ENCODE peak calls at places on chromosomes 6 and 20, in ten cellular contexts. V, M, S, Q, P, L, T, K, R and A are unnamed samples.

GRCh38 chr6:18492957-18493356 is 105.8 kb downstream of the RNF144B start:
- DNase-seq in V (no peak), M (no peak), T (no peak), P (no peak), S (no peak), L (no peak), K (no peak), Q (no peak), R (no peak), A (no peak)

GRCh38 chr6:89793586-89793985 is 26.0 kb downstream of the MDN1 start:
- DNase-seq in R (no peak), P (no peak), M (peak), T (no peak), V (no peak), Q (no peak), K (no peak), L (no peak), S (peak), A (no peak)

GRCh38 chr20:32481311-32482103 is 103.6 kb downstream of the NOL4L start:
- DNase-seq in K (no peak), Q (no peak), V (no peak), S (no peak), R (no peak), T (no peak), P (no peak), M (no peak), L (no peak), A (no peak)

GRCh38 chr20:35235881-35236280 is 9.4 kb downstream of the MMP24 start:
- DNase-seq in P (no peak), M (no peak), Q (no peak), V (no peak), R (no peak), K (no peak), T (no peak), S (no peak), L (no peak), A (no peak)

GRCh38 chr6:56087421-56087820 is 160.0 kb downstream of the COL21A1 start:
- DNase-seq in S (no peak), K (no peak), L (no peak), M (no peak), Q (no peak), R (no peak), T (no peak), P (no peak), V (peak), A (no peak)

GRCh38 chr6:163827157-163827556 is 412.6 kb downstream of the QKI start:
- DNase-seq in S (no peak), R (no peak), P (no peak), M (no peak), L (no peak), V (no peak), K (no peak), Q (no peak), T (no peak), A (no peak)

GRCh38 chr6:130359736-130360135 is 6.1 kb upstream of the TMEM200A start:
- DNase-seq in K (no peak), M (no peak), Q (peak), P (no peak), T (peak), S (no peak), V (no peak), R (no peak), L (no peak), A (no peak)

GRCh38 chr6:26194774-26195375 is 107.6 kb downstream of the HFE start:
- DNase-seq in M (no peak), T (no peak), L (no peak), Q (no peak), S (no peak), P (no peak), K (no peak), R (no peak), V (no peak), A (no peak)

GRCh38 chr6:143271024-143271423 is 179.5 kb downstream of the ADAT2 start:
- DNase-seq in R (no peak), T (peak), V (peak), L (no peak), K (peak), Q (peak), M (no peak), S (no peak), P (no peak), A (no peak)

GRCh38 chr6:145044606-145045275 is 690.6 kb downstream of the EPM2A start:
- DNase-seq in K (no peak), M (no peak), S (no peak), P (no peak), R (no peak), Q (no peak), V (peak), T (peak), L (peak), A (peak)

GRCh38 chr6:45478235-45478634 is 100.5 kb upstream of the SUPT3H start:
- DNase-seq in S (no peak), R (no peak), Q (peak), K (no peak), M (no peak), V (peak), T (peak), P (no peak), L (no peak), A (no peak)

GRCh38 chr6:121881974-121882667 is 446.7 kb downstream of the GJA1 start:
- DNase-seq in T (peak), L (peak), P (no peak), M (no peak), V (peak), R (no peak), Q (no peak), K (no peak), S (no peak), A (no peak)

GRCh38 chr6:144064402-144064830 is 31.0 kb downstream of the SF3B5 start:
- DNase-seq in S (peak), V (no peak), P (peak), R (peak), T (no peak), L (no peak), Q (no peak), K (no peak), M (peak), A (peak)

GRCh38 chr6:158941246-158941645 is 58.8 kb downstream of the RSPH3 start:
- DNase-seq in R (no peak), T (no peak), P (no peak), K (no peak), M (no peak), S (no peak), Q (no peak), V (no peak), L (no peak), A (no peak)

GRCh38 chr20:25249198-25249931 is 1.5 kb downstream of the PYGB start:
- DNase-seq in Q (peak), M (no peak), L (no peak), S (no peak), P (no peak), K (no peak), T (no peak), V (peak), R (no peak), A (no peak)

GRCh38 chr6:7633361-7633760 is 43.4 kb downstream of the SNRNP48 start:
- DNase-seq in S (no peak), M (no peak), V (peak), R (no peak), Q (no peak), K (no peak), P (no peak), L (no peak), T (no peak), A (no peak)

GRCh38 chr6:167537816-167538215 is 212.9 kb downstream of the TTLL2 start:
- DNase-seq in T (no peak), M (no peak), K (no peak), V (no peak), S (no peak), Q (no peak), P (no peak), L (no peak), R (no peak), A (no peak)

GRCh38 chr6:111013144-111013905 is 31.5 kb downstream of the RPF2 start:
- DNase-seq in P (no peak), S (no peak), M (no peak), V (no peak), L (no peak), Q (no peak), T (no peak), K (no peak), R (no peak), A (no peak)

GRCh38 chr6:7315684-7316366 is 2.8 kb upstream of the SSR1 start:
- DNase-seq in P (no peak), V (no peak), L (no peak), K (peak), M (no peak), S (no peak), R (no peak), Q (no peak), T (no peak), A (no peak)

GRCh38 chr20:19947611-19948264 is 69.4 kb upstream of the NAA20 start:
- DNase-seq in T (peak), V (peak), R (peak), M (no peak), L (no peak), S (no peak), K (no peak), Q (no peak), P (no peak), A (no peak)

GRCh38 chr6:142627474-142627873 is 317.5 kb downstream of the HIVEP2 start:
- DNase-seq in L (no peak), V (no peak), T (no peak), K (no peak), P (no peak), R (no peak), M (no peak), S (no peak), Q (no peak), A (no peak)

GRCh38 chr6:111614833-111615582 is 9.3 kb upstream of the TRAF3IP2 start:
- DNase-seq in K (peak), P (peak), L (no peak), T (no peak), V (no peak), M (no peak), Q (no peak), R (no peak), S (no peak), A (no peak)

GRCh38 chr6:148620579-148621298 is 126.1 kb upstream of the UST start:
- DNase-seq in K (no peak), T (no peak), V (no peak), Q (no peak), S (no peak), M (no peak), L (no peak), R (peak), P (no peak), A (no peak)

GRCh38 chr20:25553819-25554296 is 31.5 kb downstream of the NINL start:
- DNase-seq in R (no peak), K (peak), V (peak), T (peak), Q (no peak), M (no peak), L (no peak), P (peak), S (no peak), A (no peak)

GRCh38 chr6:72371473-72371872 is 250.4 kb upstream of the KCNQ5 start:
- DNase-seq in M (no peak), S (no peak), L (no peak), Q (no peak), R (no peak), V (no peak), T (no peak), P (no peak), K (no peak), A (no peak)

GRCh38 chr6:163814494-163815364 is 400.2 kb downstream of the QKI start:
- DNase-seq in P (peak), Q (no peak), T (peak), M (no peak), R (peak), V (peak), K (no peak), L (peak), S (peak), A (no peak)

GRCh38 chr20:7984192-7984591 is 35.4 kb downstream of the TMX4 start:
- DNase-seq in V (no peak), K (no peak), R (no peak), M (no peak), P (no peak), S (no peak), L (no peak), T (no peak), Q (no peak), A (no peak)

GRCh38 chr6:50816115-50816675 is 2.5 kb upstream of the TFAP2B start:
- DNase-seq in K (peak), M (peak), V (peak), P (peak), Q (peak), L (no peak), S (peak), T (peak), R (peak), A (peak)

GRCh38 chr20:23082846-23083552 is 3.1 kb downstream of the CD93 start:
- DNase-seq in P (no peak), V (no peak), L (no peak), Q (no peak), S (no peak), K (no peak), R (peak), T (no peak), M (no peak), A (peak)

GRCh38 chr6:25866011-25866410 is 8.0 kb downstream of the SLC17A3 start:
- DNase-seq in P (no peak), Q (peak), S (no peak), T (no peak), L (no peak), M (no peak), K (no peak), V (no peak), R (no peak), A (no peak)

GRCh38 chr6:41451515-41452163 is 94.5 kb upstream of the FOXP4 start:
- DNase-seq in T (peak), R (no peak), L (no peak), S (peak), M (no peak), Q (no peak), P (no peak), V (peak), K (no peak), A (no peak)

GRCh38 chr6:81194374-81194773 is 558.1 kb downstream of the TENT5A start:
- DNase-seq in M (no peak), L (no peak), Q (no peak), S (no peak), V (no peak), P (no peak), R (no peak), K (no peak), T (no peak), A (no peak)

GRCh38 chr20:11918280-11918952 is 723 bp downstream of the BTBD3 start:
- DNase-seq in P (no peak), S (no peak), M (no peak), K (no peak), L (no peak), Q (no peak), R (no peak), T (no peak), V (peak), A (no peak)

GRCh38 chr20:7610681-7611080 is 329.6 kb downstream of the HAO1 start:
- DNase-seq in Q (no peak), L (no peak), S (no peak), K (no peak), R (no peak), V (no peak), M (no peak), P (no peak), T (no peak), A (no peak)

GRCh38 chr20:22901921-22902320 is 133.2 kb upstream of the SSTR4 start:
- DNase-seq in K (no peak), S (no peak), M (no peak), V (no peak), L (no peak), P (no peak), T (no peak), R (no peak), Q (no peak), A (no peak)

GRCh38 chr6:73028893-73029450 is 196.3 kb downstream of the KHDC1L start:
- DNase-seq in Q (no peak), S (no peak), T (no peak), L (no peak), P (no peak), V (no peak), K (no peak), M (no peak), R (no peak), A (no peak)

GRCh38 chr20:47995661-47996060 is 210.4 kb upstream of the SULF2 start:
- DNase-seq in T (no peak), S (no peak), R (no peak), Q (no peak), P (no peak), K (no peak), L (no peak), M (no peak), V (no peak), A (no peak)

DNA sequence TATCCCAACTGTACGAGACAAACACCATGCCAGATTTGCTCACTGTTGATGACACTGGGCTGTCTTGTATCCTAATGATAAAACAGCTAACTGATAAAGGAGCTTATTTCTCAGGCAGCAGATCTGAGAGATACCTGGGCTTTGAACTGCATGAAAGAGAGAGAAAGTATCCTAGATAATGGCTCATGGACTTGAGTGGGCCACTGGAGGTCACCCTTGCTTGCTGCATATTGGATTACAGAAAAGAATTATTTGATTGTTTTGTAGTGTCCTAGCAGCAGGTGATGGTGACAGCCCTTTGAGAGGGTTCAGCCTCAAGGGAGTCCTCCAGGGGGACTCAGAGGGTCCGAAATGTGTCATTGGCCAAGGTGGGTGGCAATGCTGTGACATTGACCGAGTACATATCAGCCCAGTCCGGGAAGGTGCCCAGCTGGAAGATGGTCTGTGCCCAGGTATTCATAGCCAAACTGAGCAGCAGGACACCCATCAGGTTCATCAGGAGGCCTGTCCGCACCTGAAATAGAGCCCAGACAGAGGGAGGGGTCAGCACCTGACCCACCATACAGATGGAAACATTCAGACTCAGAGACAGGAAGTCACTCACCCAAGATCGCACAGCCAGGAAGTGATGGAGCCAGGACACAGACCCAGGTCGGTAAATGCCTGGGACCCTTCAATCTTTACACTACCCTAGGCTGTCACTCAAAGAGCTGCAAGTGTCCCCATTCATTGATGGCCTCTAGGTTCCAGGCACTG is 9.4 kb upstream of the OCSTAMP start:
- DNase-seq in K (peak), P (no peak), M (no peak), R (no peak), Q (no peak), V (no peak), L (no peak), T (no peak), S (no peak), A (no peak)
- TF ChIP-seq CTCF in K (peak), P (no peak), M (peak), R (no peak), Q (peak), V (no peak), L (no peak), T (no peak), S (no peak), A (no peak)

GRCh38 chr6:96002576-96002910 is 13.2 kb upstream of the FUT9 start:
- DNase-seq in L (no peak), S (no peak), T (no peak), R (no peak), K (no peak), P (no peak), Q (no peak), V (no peak), M (no peak), A (no peak)

GRCh38 chr6:96013531-96013930 is 2.2 kb upstream of the FUT9 start:
- DNase-seq in V (no peak), K (no peak), T (no peak), L (no peak), R (no peak), M (no peak), S (no peak), P (no peak), Q (no peak), A (no peak)

GRCh38 chr6:96002912-96003311 is 12.9 kb upstream of the FUT9 start:
- DNase-seq in M (no peak), K (no peak), S (no peak), P (no peak), L (no peak), Q (no peak), R (no peak), T (no peak), V (no peak), A (no peak)

GRCh38 chr6:96001891-96002575 is 13.7 kb upstream of the FUT9 start:
- DNase-seq in R (no peak), K (no peak), P (no peak), V (no peak), T (no peak), S (no peak), L (no peak), M (no peak), Q (no peak), A (no peak)

DNA sequence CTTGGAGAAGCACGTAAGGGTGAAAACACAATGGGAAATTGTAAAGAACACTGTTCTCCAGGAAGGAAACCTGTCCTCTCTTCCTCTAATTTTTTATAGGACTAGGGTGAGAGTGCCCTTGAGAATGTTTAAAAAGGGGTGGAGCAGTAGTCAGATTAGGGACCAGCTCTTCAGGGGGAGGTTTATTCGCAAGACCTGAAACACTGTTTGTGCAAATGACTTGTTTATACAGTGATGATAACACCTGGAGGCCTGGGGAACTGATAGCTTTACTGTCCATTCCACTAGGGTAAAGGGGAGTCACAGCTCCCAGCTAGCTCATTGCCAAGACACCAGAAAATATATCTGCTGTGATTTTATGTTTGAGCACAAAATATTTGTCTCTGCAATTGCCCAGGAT is 8.1 kb upstream of the FUT9 start:
- DNase-seq in L (no peak), M (no peak), T (no peak), V (no peak), P (no peak), Q (no peak), S (no peak), R (no peak), K (peak), A (no peak)
- TF ChIP-seq CTCF in L (no peak), M (no peak), T (no peak), V (no peak), P (no peak), Q (no peak), S (no peak), R (no peak), K (no peak), A (no peak)

GRCh38 chr20:36666181-36666740 is 20.3 kb upstream of the SLA2 start:
- DNase-seq in K (peak), T (no peak), Q (no peak), M (no peak), P (no peak), S (no peak), L (peak), V (peak), R (peak), A (no peak)
- TF ChIP-seq CTCF in K (peak), T (no peak), Q (peak), M (peak), P (peak), S (no peak), L (no peak), V (no peak), R (peak), A (no peak)

DNA sequence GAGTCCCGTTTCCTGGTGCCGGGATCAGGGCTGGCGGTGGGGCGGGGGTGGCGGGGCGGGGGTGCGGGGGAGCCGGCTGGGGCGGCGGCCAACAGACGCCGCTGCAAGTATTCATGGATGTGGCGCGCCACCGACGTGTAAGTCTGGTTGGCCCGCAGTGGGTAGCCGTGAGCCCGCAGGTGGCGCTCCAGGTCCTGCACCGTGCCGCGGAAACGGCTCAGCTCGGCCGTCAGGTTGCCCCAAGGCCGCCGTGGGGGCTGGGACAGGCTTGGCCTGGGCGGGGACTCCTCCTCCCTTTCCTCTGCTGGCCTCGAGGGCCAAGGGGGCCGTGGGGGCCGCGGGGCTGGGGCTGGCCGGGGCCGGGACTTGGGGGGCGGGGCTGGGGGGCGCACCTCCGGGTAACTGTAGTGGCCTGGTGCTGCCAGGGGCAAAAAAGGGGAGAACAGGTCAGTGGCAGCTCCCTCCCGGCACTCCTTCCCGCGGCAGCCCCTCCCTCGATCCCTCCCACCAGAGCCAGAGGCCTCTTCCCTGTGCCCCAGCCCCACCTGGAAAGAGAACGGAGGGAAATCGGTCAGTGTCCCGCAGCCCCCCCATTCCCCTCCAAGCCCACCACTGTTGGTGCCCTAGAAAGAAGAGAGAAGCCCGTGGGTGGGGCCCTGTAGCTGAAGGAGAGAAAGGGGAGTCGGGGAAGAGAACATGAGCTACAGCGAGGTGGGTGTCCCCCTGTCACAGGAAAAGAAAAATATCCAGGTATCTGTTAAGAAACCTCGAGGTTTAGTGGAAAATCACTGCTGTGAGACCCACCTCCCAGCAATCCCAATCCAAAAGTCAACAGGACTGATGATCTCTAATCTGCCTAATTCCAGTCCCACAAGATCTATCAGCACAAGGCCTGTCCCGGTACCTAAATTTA is 21.3 kb downstream of the TNXB start:
- DNase-seq in L (no peak), S (peak), V (peak), R (peak), K (peak), Q (peak), P (peak), M (peak), T (peak), A (peak)
- TF ChIP-seq CTCF in L (peak), S (peak), V (peak), R (peak), K (peak), Q (peak), P (peak), M (peak), T (peak), A (peak)